ENCODE peak calls at places on chromosomes 13 and 19, in eight cellular contexts. One of them, this sample, is unnamed.

GRCh38 chr19:3440082-3440481 is 40.2 kb downstream of the SMIM24 start:
- DNase-seq in dorsolateral prefrontal cortex: no peak
- DNase-seq in choroid plexus epithelial cell: no peak
- DNase-seq in BJ: no peak
- DNase-seq in fibroblast of mammary gland: peak
- DNase-seq in cardiac muscle cell: no peak
- DNase-seq in CD4-positive, alpha-beta T cell: peak
- DNase-seq in left ventricle myocardium inferior: peak
- DNase-seq in this sample: peak

GRCh38 chr19:44700547-44700946 is 1.6 kb downstream of the CEACAM16 start:
- DNase-seq in choroid plexus epithelial cell: no peak
- DNase-seq in left ventricle myocardium inferior: no peak
- DNase-seq in dorsolateral prefrontal cortex: no peak
- DNase-seq in fibroblast of mammary gland: no peak
- DNase-seq in BJ: no peak
- DNase-seq in CD4-positive, alpha-beta T cell: no peak
- DNase-seq in cardiac muscle cell: no peak
- DNase-seq in this sample: no peak

GRCh38 chr13:41621716-41622508 is 164.6 kb downstream of the RGCC start:
- DNase-seq in choroid plexus epithelial cell: peak
- DNase-seq in fibroblast of mammary gland: peak
- DNase-seq in CD4-positive, alpha-beta T cell: no peak
- DNase-seq in cardiac muscle cell: peak
- DNase-seq in BJ: no peak
- DNase-seq in dorsolateral prefrontal cortex: no peak
- DNase-seq in left ventricle myocardium inferior: no peak
- DNase-seq in this sample: no peak

GRCh38 chr13:33917135-33917534 is 99.2 kb downstream of the RFC3 start:
- DNase-seq in CD4-positive, alpha-beta T cell: no peak
- DNase-seq in choroid plexus epithelial cell: no peak
- DNase-seq in dorsolateral prefrontal cortex: no peak
- DNase-seq in BJ: no peak
- DNase-seq in left ventricle myocardium inferior: no peak
- DNase-seq in fibroblast of mammary gland: no peak
- DNase-seq in cardiac muscle cell: peak
- DNase-seq in this sample: no peak

GRCh38 chr13:43493496-43494000 is 293.2 kb downstream of the ENOX1 start:
- DNase-seq in CD4-positive, alpha-beta T cell: no peak
- DNase-seq in left ventricle myocardium inferior: no peak
- DNase-seq in BJ: no peak
- DNase-seq in dorsolateral prefrontal cortex: no peak
- DNase-seq in choroid plexus epithelial cell: no peak
- DNase-seq in fibroblast of mammary gland: no peak
- DNase-seq in cardiac muscle cell: no peak
- DNase-seq in this sample: no peak

GRCh38 chr19:57241181-57241580 is 749 bp downstream of the ZNF805 start:
- DNase-seq in fibroblast of mammary gland: peak
- DNase-seq in BJ: no peak
- DNase-seq in dorsolateral prefrontal cortex: no peak
- DNase-seq in left ventricle myocardium inferior: no peak
- DNase-seq in cardiac muscle cell: peak
- DNase-seq in choroid plexus epithelial cell: peak
- DNase-seq in CD4-positive, alpha-beta T cell: no peak
- DNase-seq in this sample: no peak

GRCh38 chr13:109256866-109257760 is 529.3 kb downstream of the IRS2 start:
- DNase-seq in fibroblast of mammary gland: peak
- DNase-seq in cardiac muscle cell: peak
- DNase-seq in dorsolateral prefrontal cortex: no peak
- DNase-seq in CD4-positive, alpha-beta T cell: no peak
- DNase-seq in choroid plexus epithelial cell: peak
- DNase-seq in left ventricle myocardium inferior: no peak
- DNase-seq in BJ: peak
- DNase-seq in this sample: no peak

GRCh38 chr13:53138369-53139036 is 109.9 kb downstream of the OLFM4 start:
- DNase-seq in choroid plexus epithelial cell: peak
- DNase-seq in cardiac muscle cell: no peak
- DNase-seq in BJ: peak
- DNase-seq in left ventricle myocardium inferior: peak
- DNase-seq in CD4-positive, alpha-beta T cell: no peak
- DNase-seq in dorsolateral prefrontal cortex: no peak
- DNase-seq in fibroblast of mammary gland: peak
- DNase-seq in this sample: no peak

GRCh38 chr19:3190470-3190770 is 4.7 kb downstream of the NCLN start:
- DNase-seq in choroid plexus epithelial cell: no peak
- DNase-seq in BJ: no peak
- DNase-seq in left ventricle myocardium inferior: no peak
- DNase-seq in dorsolateral prefrontal cortex: no peak
- DNase-seq in CD4-positive, alpha-beta T cell: no peak
- DNase-seq in cardiac muscle cell: no peak
- DNase-seq in fibroblast of mammary gland: no peak
- DNase-seq in this sample: peak

GRCh38 chr19:2866495-2867024 is 575 bp upstream of the ZNF556 start:
- DNase-seq in left ventricle myocardium inferior: no peak
- DNase-seq in fibroblast of mammary gland: no peak
- DNase-seq in cardiac muscle cell: no peak
- DNase-seq in choroid plexus epithelial cell: no peak
- DNase-seq in dorsolateral prefrontal cortex: no peak
- DNase-seq in BJ: no peak
- DNase-seq in CD4-positive, alpha-beta T cell: no peak
- DNase-seq in this sample: no peak

GRCh38 chr19:53971608-53972007 is 8.9 kb downstream of the CACNG8 start:
- DNase-seq in choroid plexus epithelial cell: no peak
- DNase-seq in left ventricle myocardium inferior: no peak
- DNase-seq in dorsolateral prefrontal cortex: no peak
- DNase-seq in BJ: no peak
- DNase-seq in CD4-positive, alpha-beta T cell: no peak
- DNase-seq in fibroblast of mammary gland: no peak
- DNase-seq in cardiac muscle cell: no peak
- DNase-seq in this sample: no peak

GRCh38 chr19:47157455-47158321 is 27.1 kb downstream of the SAE1 start:
- DNase-seq in fibroblast of mammary gland: peak
- DNase-seq in left ventricle myocardium inferior: peak
- DNase-seq in choroid plexus epithelial cell: peak
- DNase-seq in dorsolateral prefrontal cortex: no peak
- DNase-seq in CD4-positive, alpha-beta T cell: peak
- DNase-seq in cardiac muscle cell: peak
- DNase-seq in BJ: no peak
- DNase-seq in this sample: peak

GRCh38 chr13:45796421-45796960 is 55.1 kb downstream of the SIAH3 start:
- DNase-seq in left ventricle myocardium inferior: no peak
- DNase-seq in cardiac muscle cell: peak
- DNase-seq in CD4-positive, alpha-beta T cell: no peak
- DNase-seq in BJ: no peak
- DNase-seq in fibroblast of mammary gland: no peak
- DNase-seq in dorsolateral prefrontal cortex: no peak
- DNase-seq in choroid plexus epithelial cell: no peak
- DNase-seq in this sample: no peak

GRCh38 chr13:68081051-68081450 is 850.9 kb upstream of the PCDH9 start:
- DNase-seq in BJ: no peak
- DNase-seq in cardiac muscle cell: no peak
- DNase-seq in left ventricle myocardium inferior: no peak
- DNase-seq in fibroblast of mammary gland: no peak
- DNase-seq in CD4-positive, alpha-beta T cell: no peak
- DNase-seq in dorsolateral prefrontal cortex: no peak
- DNase-seq in choroid plexus epithelial cell: no peak
- DNase-seq in this sample: no peak

DNA sequence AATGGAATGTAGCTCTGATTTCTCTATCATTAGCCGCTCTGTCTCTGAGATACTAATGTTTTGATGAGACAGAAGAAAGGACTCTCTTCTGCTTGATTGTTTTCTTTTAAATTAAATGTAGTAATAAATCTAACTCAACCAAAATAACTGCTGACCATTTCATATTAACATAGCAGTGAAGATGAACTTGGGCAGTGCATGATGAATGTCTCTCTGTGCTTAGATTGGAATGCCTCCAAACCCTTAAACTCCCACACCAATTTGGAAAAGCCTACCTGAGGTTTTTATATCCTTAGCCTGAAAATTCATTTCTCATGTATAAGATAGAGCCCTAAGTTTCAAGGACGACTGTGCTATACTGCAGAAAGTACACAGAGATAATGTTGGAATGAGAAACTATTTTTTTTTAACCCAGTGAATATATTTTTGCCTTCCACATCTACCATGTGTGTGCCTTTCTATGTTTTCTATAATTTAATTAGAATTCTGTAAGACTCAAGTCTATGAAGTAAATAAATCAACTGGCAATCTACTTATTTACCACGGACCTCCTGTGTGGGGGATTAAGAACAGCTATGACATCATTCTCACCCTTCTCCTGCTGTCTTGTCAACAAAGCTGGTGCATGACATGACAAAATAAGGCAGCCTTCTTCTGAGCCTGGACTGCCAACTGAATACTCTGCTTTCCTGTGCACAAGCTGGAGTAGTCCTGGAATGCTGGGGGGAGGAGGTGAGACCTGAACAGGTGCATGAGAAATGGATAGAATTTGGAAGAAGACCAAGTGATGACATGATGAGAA is 155.5 kb downstream of the FGF9 start:
- DNase-seq in BJ: no peak
- DNase-seq in cardiac muscle cell: no peak
- DNase-seq in fibroblast of mammary gland: no peak
- DNase-seq in dorsolateral prefrontal cortex: no peak
- DNase-seq in choroid plexus epithelial cell: no peak
- DNase-seq in left ventricle myocardium inferior: no peak
- DNase-seq in CD4-positive, alpha-beta T cell: no peak
- DNase-seq in this sample: no peak
- TF ChIP-seq CTCF in BJ: no peak
- TF ChIP-seq CTCF in cardiac muscle cell: no peak
- TF ChIP-seq CTCF in fibroblast of mammary gland: no peak
- TF ChIP-seq CTCF in dorsolateral prefrontal cortex: no peak
- TF ChIP-seq CTCF in choroid plexus epithelial cell: no peak
- TF ChIP-seq CTCF in left ventricle myocardium inferior: no peak
- TF ChIP-seq CTCF in CD4-positive, alpha-beta T cell: no peak
- TF ChIP-seq CTCF in this sample: no peak

GRCh38 chr19:15251749-15252397 is 19.6 kb upstream of the EPHX3 start:
- DNase-seq in dorsolateral prefrontal cortex: no peak
- DNase-seq in cardiac muscle cell: peak
- DNase-seq in BJ: peak
- DNase-seq in fibroblast of mammary gland: peak
- DNase-seq in left ventricle myocardium inferior: peak
- DNase-seq in choroid plexus epithelial cell: peak
- DNase-seq in CD4-positive, alpha-beta T cell: no peak
- DNase-seq in this sample: no peak

GRCh38 chr19:15252398-15253018 is 20.3 kb upstream of the EPHX3 start:
- DNase-seq in fibroblast of mammary gland: peak
- DNase-seq in dorsolateral prefrontal cortex: peak
- DNase-seq in left ventricle myocardium inferior: no peak
- DNase-seq in CD4-positive, alpha-beta T cell: no peak
- DNase-seq in BJ: no peak
- DNase-seq in choroid plexus epithelial cell: peak
- DNase-seq in cardiac muscle cell: no peak
- DNase-seq in this sample: no peak

GRCh38 chr19:15254547-15254946 is 22.3 kb upstream of the EPHX3 start:
- DNase-seq in cardiac muscle cell: no peak
- DNase-seq in left ventricle myocardium inferior: no peak
- DNase-seq in fibroblast of mammary gland: no peak
- DNase-seq in dorsolateral prefrontal cortex: no peak
- DNase-seq in CD4-positive, alpha-beta T cell: no peak
- DNase-seq in BJ: no peak
- DNase-seq in choroid plexus epithelial cell: no peak
- DNase-seq in this sample: no peak

GRCh38 chr19:15253076-15253475 is 20.8 kb upstream of the EPHX3 start:
- DNase-seq in BJ: no peak
- DNase-seq in fibroblast of mammary gland: no peak
- DNase-seq in CD4-positive, alpha-beta T cell: no peak
- DNase-seq in choroid plexus epithelial cell: no peak
- DNase-seq in dorsolateral prefrontal cortex: no peak
- DNase-seq in left ventricle myocardium inferior: no peak
- DNase-seq in cardiac muscle cell: no peak
- DNase-seq in this sample: no peak

DNA sequence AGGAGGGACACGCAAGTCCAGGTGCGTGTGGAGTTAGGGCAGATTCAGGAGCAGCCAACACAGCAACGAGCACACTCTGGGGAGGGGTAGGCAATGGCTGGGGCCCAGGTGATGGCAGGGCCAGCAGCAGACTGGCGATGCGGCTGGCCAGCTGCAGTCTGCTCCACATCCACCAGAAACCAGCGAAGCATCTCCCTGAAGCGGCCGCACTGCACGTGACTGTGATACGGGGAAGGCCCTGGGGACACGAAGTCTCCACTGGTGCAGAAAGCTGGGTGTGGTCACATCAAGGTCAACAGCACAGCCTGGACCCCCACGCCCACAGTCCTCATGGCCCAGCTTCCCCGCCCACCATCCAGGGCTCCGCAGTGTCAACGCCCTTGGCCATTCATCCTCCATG is 21.3 kb upstream of the EPHX3 start:
- DNase-seq in CD4-positive, alpha-beta T cell: no peak
- DNase-seq in cardiac muscle cell: no peak
- DNase-seq in dorsolateral prefrontal cortex: no peak
- DNase-seq in BJ: no peak
- DNase-seq in left ventricle myocardium inferior: no peak
- DNase-seq in fibroblast of mammary gland: no peak
- DNase-seq in choroid plexus epithelial cell: no peak
- DNase-seq in this sample: no peak
- TF ChIP-seq CTCF in CD4-positive, alpha-beta T cell: no peak
- TF ChIP-seq CTCF in cardiac muscle cell: no peak
- TF ChIP-seq CTCF in dorsolateral prefrontal cortex: no peak
- TF ChIP-seq CTCF in BJ: no peak
- TF ChIP-seq CTCF in left ventricle myocardium inferior: no peak
- TF ChIP-seq CTCF in fibroblast of mammary gland: no peak
- TF ChIP-seq CTCF in choroid plexus epithelial cell: no peak
- TF ChIP-seq CTCF in this sample: no peak

GRCh38 chr13:85816413-85816812 is 17.2 kb upstream of the SLITRK6 start:
- DNase-seq in cardiac muscle cell: no peak
- DNase-seq in choroid plexus epithelial cell: peak
- DNase-seq in BJ: no peak
- DNase-seq in CD4-positive, alpha-beta T cell: no peak
- DNase-seq in left ventricle myocardium inferior: no peak
- DNase-seq in fibroblast of mammary gland: peak
- DNase-seq in dorsolateral prefrontal cortex: no peak
- DNase-seq in this sample: no peak
- TF ChIP-seq CTCF in cardiac muscle cell: no peak
- TF ChIP-seq CTCF in choroid plexus epithelial cell: peak
- TF ChIP-seq CTCF in BJ: no peak
- TF ChIP-seq CTCF in CD4-positive, alpha-beta T cell: no peak
- TF ChIP-seq CTCF in left ventricle myocardium inferior: no peak
- TF ChIP-seq CTCF in fibroblast of mammary gland: no peak
- TF ChIP-seq CTCF in dorsolateral prefrontal cortex: no peak
- TF ChIP-seq CTCF in this sample: no peak

DNA sequence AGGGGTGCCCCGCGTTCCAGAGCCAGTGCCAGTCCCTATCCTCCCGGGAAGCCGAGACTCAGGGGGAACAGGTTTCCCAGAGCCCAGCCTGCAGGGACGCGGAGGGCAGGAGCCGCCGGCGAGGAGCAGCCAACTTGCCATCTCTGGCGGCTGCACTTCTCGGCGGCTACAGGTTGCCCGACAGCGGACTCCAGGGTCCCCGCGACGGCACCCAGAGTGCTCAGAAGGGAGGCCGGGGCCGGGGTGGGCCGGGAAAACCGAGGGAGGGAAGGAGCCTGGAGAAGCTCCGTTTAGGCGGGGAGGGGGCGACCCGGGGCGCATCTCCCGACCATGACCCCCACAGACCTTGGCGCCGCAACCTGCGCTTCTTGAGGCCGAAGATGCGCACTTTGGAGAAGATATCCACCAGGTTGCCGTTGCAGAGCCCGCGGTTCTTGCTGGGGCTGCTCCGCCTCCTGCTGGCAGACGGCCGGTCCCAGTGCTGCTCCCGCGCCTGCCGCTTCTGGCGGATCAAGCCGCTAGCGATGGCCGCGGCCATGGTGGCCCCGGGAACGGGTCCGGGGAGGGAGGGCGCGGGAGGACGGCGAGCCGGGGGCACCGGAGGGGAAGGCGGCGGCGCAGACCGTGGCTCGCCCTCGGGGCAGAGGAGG is 463.8 kb downstream of the ITGBL1 start:
- DNase-seq in dorsolateral prefrontal cortex: peak
- DNase-seq in BJ: no peak
- DNase-seq in left ventricle myocardium inferior: peak
- DNase-seq in cardiac muscle cell: peak
- DNase-seq in CD4-positive, alpha-beta T cell: no peak
- DNase-seq in fibroblast of mammary gland: peak
- DNase-seq in choroid plexus epithelial cell: peak
- DNase-seq in this sample: no peak
- TF ChIP-seq CTCF in dorsolateral prefrontal cortex: peak
- TF ChIP-seq CTCF in BJ: peak
- TF ChIP-seq CTCF in left ventricle myocardium inferior: peak
- TF ChIP-seq CTCF in cardiac muscle cell: peak
- TF ChIP-seq CTCF in CD4-positive, alpha-beta T cell: no peak
- TF ChIP-seq CTCF in fibroblast of mammary gland: peak
- TF ChIP-seq CTCF in choroid plexus epithelial cell: peak
- TF ChIP-seq CTCF in this sample: no peak

This sample was measured in GM06990.